ENCODE peak calls at places on chromosome 22, in six cellular contexts. One of them, this sample, is unnamed.

GRCh38 chr22:38016182-38017078 is 32.1 kb upstream of the SOX10 start:
- DNase-seq in activated CD4-positive, alpha-beta T cell treated with anti-CD3 and anti-CD28 coated beads for 24 hours: no peak
- DNase-seq in BE2C: no peak
- DNase-seq in uterus: no peak
- DNase-seq in activated gamma-delta T cell treated with Interleukin-2 at 50 U/mL for 16 hours: no peak
- DNase-seq in activated CD8-positive, alpha-beta memory T cell treated with anti-CD3 and anti-CD28 coated beads, Interleukin-2, amount 10 ng/mL, durations not matched to agents 7 days and 5 days: no peak
- DNase-seq in this sample: no peak

GRCh38 chr22:20940178-20940790 is 23.1 kb downstream of the CRKL start:
- DNase-seq in activated CD4-positive, alpha-beta T cell treated with anti-CD3 and anti-CD28 coated beads for 24 hours: no peak
- DNase-seq in BE2C: no peak
- DNase-seq in uterus: no peak
- DNase-seq in activated gamma-delta T cell treated with Interleukin-2 at 50 U/mL for 16 hours: no peak
- DNase-seq in activated CD8-positive, alpha-beta memory T cell treated with anti-CD3 and anti-CD28 coated beads, Interleukin-2, amount 10 ng/mL, durations not matched to agents 7 days and 5 days: no peak
- DNase-seq in this sample: no peak

GRCh38 chr22:45977003-45977395 is at the start of gene WNT7B:
- DNase-seq in activated CD4-positive, alpha-beta T cell treated with anti-CD3 and anti-CD28 coated beads for 24 hours: no peak
- DNase-seq in BE2C: no peak
- DNase-seq in uterus: no peak
- DNase-seq in activated gamma-delta T cell treated with Interleukin-2 at 50 U/mL for 16 hours: no peak
- DNase-seq in activated CD8-positive, alpha-beta memory T cell treated with anti-CD3 and anti-CD28 coated beads, Interleukin-2, amount 10 ng/mL, durations not matched to agents 7 days and 5 days: no peak
- DNase-seq in this sample: peak; percentile 53

GRCh38 chr22:28012811-28013460 is 93.9 kb upstream of the PITPNB start:
- DNase-seq in activated CD4-positive, alpha-beta T cell treated with anti-CD3 and anti-CD28 coated beads for 24 hours: no peak
- DNase-seq in BE2C: no peak
- DNase-seq in uterus: no peak
- DNase-seq in activated gamma-delta T cell treated with Interleukin-2 at 50 U/mL for 16 hours: no peak
- DNase-seq in activated CD8-positive, alpha-beta memory T cell treated with anti-CD3 and anti-CD28 coated beads, Interleukin-2, amount 10 ng/mL, durations not matched to agents 7 days and 5 days: no peak
- DNase-seq in this sample: no peak

GRCh38 chr22:21593406-21594232 is 26.1 kb downstream of the UBE2L3 start:
- DNase-seq in activated CD4-positive, alpha-beta T cell treated with anti-CD3 and anti-CD28 coated beads for 24 hours: no peak
- DNase-seq in BE2C: peak; percentile 34
- DNase-seq in uterus: no peak
- DNase-seq in activated gamma-delta T cell treated with Interleukin-2 at 50 U/mL for 16 hours: no peak
- DNase-seq in activated CD8-positive, alpha-beta memory T cell treated with anti-CD3 and anti-CD28 coated beads, Interleukin-2, amount 10 ng/mL, durations not matched to agents 7 days and 5 days: no peak
- DNase-seq in this sample: peak; percentile 32

GRCh38 chr22:27641049-27641790 is 160.3 kb downstream of the MN1 start:
- DNase-seq in activated CD4-positive, alpha-beta T cell treated with anti-CD3 and anti-CD28 coated beads for 24 hours: no peak
- DNase-seq in BE2C: no peak
- DNase-seq in uterus: no peak
- DNase-seq in activated gamma-delta T cell treated with Interleukin-2 at 50 U/mL for 16 hours: no peak
- DNase-seq in activated CD8-positive, alpha-beta memory T cell treated with anti-CD3 and anti-CD28 coated beads, Interleukin-2, amount 10 ng/mL, durations not matched to agents 7 days and 5 days: no peak
- DNase-seq in this sample: no peak

GRCh38 chr22:38138961-38139360 is 28.5 kb upstream of the BAIAP2L2 start:
- DNase-seq in activated CD4-positive, alpha-beta T cell treated with anti-CD3 and anti-CD28 coated beads for 24 hours: no peak
- DNase-seq in BE2C: no peak
- DNase-seq in uterus: no peak
- DNase-seq in activated gamma-delta T cell treated with Interleukin-2 at 50 U/mL for 16 hours: no peak
- DNase-seq in activated CD8-positive, alpha-beta memory T cell treated with anti-CD3 and anti-CD28 coated beads, Interleukin-2, amount 10 ng/mL, durations not matched to agents 7 days and 5 days: no peak
- DNase-seq in this sample: no peak

GRCh38 chr22:19849800-19850481 is 4.7 kb downstream of the GNB1L start:
- DNase-seq in activated CD4-positive, alpha-beta T cell treated with anti-CD3 and anti-CD28 coated beads for 24 hours: no peak
- DNase-seq in BE2C: no peak
- DNase-seq in uterus: no peak
- DNase-seq in activated gamma-delta T cell treated with Interleukin-2 at 50 U/mL for 16 hours: no peak
- DNase-seq in activated CD8-positive, alpha-beta memory T cell treated with anti-CD3 and anti-CD28 coated beads, Interleukin-2, amount 10 ng/mL, durations not matched to agents 7 days and 5 days: no peak
- DNase-seq in this sample: no peak

GRCh38 chr22:37176464-37177061 is 11.5 kb downstream of the C1QTNF6 start:
- DNase-seq in activated CD4-positive, alpha-beta T cell treated with anti-CD3 and anti-CD28 coated beads for 24 hours: no peak
- DNase-seq in BE2C: peak; percentile 64
- DNase-seq in uterus: peak; percentile 68
- DNase-seq in activated gamma-delta T cell treated with Interleukin-2 at 50 U/mL for 16 hours: no peak
- DNase-seq in activated CD8-positive, alpha-beta memory T cell treated with anti-CD3 and anti-CD28 coated beads, Interleukin-2, amount 10 ng/mL, durations not matched to agents 7 days and 5 days: no peak
- DNase-seq in this sample: peak; percentile 79

This sample was measured in SK-N-SH.